ENCODE peak calls at places on chromosomes 7 and 10, in seven cellular contexts. One of them, this sample, is unnamed.

GRCh38 chr10:26031300-26031699 is 97.3 kb downstream of the MYO3A start:
- DNase-seq in neural progenitor cell: no peak
- DNase-seq in ascending aorta: no peak
- DNase-seq in neural crest cell: no peak
- DNase-seq in heart right ventricle: no peak
- DNase-seq in tibial artery: no peak
- DNase-seq in pancreas: no peak
- DNase-seq in this sample: no peak

GRCh38 chr7:48182736-48183369 is 11.6 kb downstream of the ABCA13 start:
- DNase-seq in pancreas: no peak
- DNase-seq in heart right ventricle: no peak
- DNase-seq in neural progenitor cell: no peak
- DNase-seq in neural crest cell: no peak
- DNase-seq in ascending aorta: no peak
- DNase-seq in tibial artery: no peak
- DNase-seq in this sample: no peak

GRCh38 chr10:50417906-50418697 is 166.8 kb upstream of the ASAH2 start:
- DNase-seq in heart right ventricle: peak
- DNase-seq in pancreas: peak
- DNase-seq in neural progenitor cell: peak
- DNase-seq in neural crest cell: peak
- DNase-seq in ascending aorta: peak
- DNase-seq in tibial artery: peak
- DNase-seq in this sample: no peak

GRCh38 chr7:155355745-155356144 is 58.1 kb downstream of the INSIG1 start:
- DNase-seq in heart right ventricle: no peak
- DNase-seq in neural progenitor cell: no peak
- DNase-seq in neural crest cell: no peak
- DNase-seq in pancreas: no peak
- DNase-seq in ascending aorta: no peak
- DNase-seq in tibial artery: peak
- DNase-seq in this sample: no peak

GRCh38 chr10:43396061-43396927 is 12.7 kb downstream of the HNRNPF start:
- DNase-seq in neural crest cell: peak
- DNase-seq in heart right ventricle: peak
- DNase-seq in neural progenitor cell: peak
- DNase-seq in pancreas: peak
- DNase-seq in tibial artery: peak
- DNase-seq in ascending aorta: peak
- DNase-seq in this sample: peak

GRCh38 chr10:125431149-125431548 is 251.8 kb downstream of the TEX36 start:
- DNase-seq in neural crest cell: no peak
- DNase-seq in tibial artery: no peak
- DNase-seq in pancreas: no peak
- DNase-seq in heart right ventricle: no peak
- DNase-seq in neural progenitor cell: no peak
- DNase-seq in ascending aorta: no peak
- DNase-seq in this sample: no peak

GRCh38 chr7:68684246-68684850 is 913.9 kb upstream of the AUTS2 start:
- DNase-seq in ascending aorta: no peak
- DNase-seq in pancreas: no peak
- DNase-seq in tibial artery: no peak
- DNase-seq in heart right ventricle: no peak
- DNase-seq in neural progenitor cell: peak
- DNase-seq in neural crest cell: peak
- DNase-seq in this sample: no peak

GRCh38 chr7:39271386-39271785 is 293.7 kb downstream of the POU6F2 start:
- DNase-seq in heart right ventricle: peak
- DNase-seq in ascending aorta: peak
- DNase-seq in tibial artery: peak
- DNase-seq in pancreas: peak
- DNase-seq in neural crest cell: no peak
- DNase-seq in neural progenitor cell: peak
- DNase-seq in this sample: no peak

GRCh38 chr7:128108641-128109423 is 77.6 kb upstream of the LRRC4 start:
- DNase-seq in ascending aorta: peak
- DNase-seq in tibial artery: peak
- DNase-seq in heart right ventricle: no peak
- DNase-seq in neural crest cell: no peak
- DNase-seq in neural progenitor cell: no peak
- DNase-seq in pancreas: no peak
- DNase-seq in this sample: no peak

GRCh38 chr10:6027929-6028328 is 34.2 kb downstream of the IL2RA start:
- DNase-seq in heart right ventricle: no peak
- DNase-seq in ascending aorta: no peak
- DNase-seq in neural progenitor cell: no peak
- DNase-seq in neural crest cell: no peak
- DNase-seq in pancreas: no peak
- DNase-seq in tibial artery: no peak
- DNase-seq in this sample: no peak

GRCh38 chr10:29998142-29998808 is 61.1 kb downstream of the JCAD start:
- DNase-seq in neural progenitor cell: peak
- DNase-seq in tibial artery: peak
- DNase-seq in pancreas: peak
- DNase-seq in heart right ventricle: peak
- DNase-seq in neural crest cell: peak
- DNase-seq in ascending aorta: peak
- DNase-seq in this sample: peak

GRCh38 chr10:3745582-3745981 is 39.4 kb downstream of the KLF6 start:
- DNase-seq in heart right ventricle: no peak
- DNase-seq in neural crest cell: no peak
- DNase-seq in pancreas: no peak
- DNase-seq in tibial artery: no peak
- DNase-seq in neural progenitor cell: peak
- DNase-seq in ascending aorta: peak
- DNase-seq in this sample: no peak

GRCh38 chr10:5165738-5166137 is 19.2 kb downstream of the AKR1C8 start:
- DNase-seq in neural crest cell: no peak
- DNase-seq in ascending aorta: no peak
- DNase-seq in pancreas: no peak
- DNase-seq in tibial artery: no peak
- DNase-seq in neural progenitor cell: peak
- DNase-seq in heart right ventricle: no peak
- DNase-seq in this sample: no peak

GRCh38 chr7:76512941-76513816 is 2.8 kb downstream of the UPK3B start:
- DNase-seq in pancreas: peak
- DNase-seq in heart right ventricle: no peak
- DNase-seq in tibial artery: peak
- DNase-seq in neural crest cell: peak
- DNase-seq in ascending aorta: no peak
- DNase-seq in neural progenitor cell: peak
- DNase-seq in this sample: no peak

GRCh38 chr10:77925795-77926565 is 575 bp downstream of the DLG5 start:
- DNase-seq in neural crest cell: peak
- DNase-seq in neural progenitor cell: peak
- DNase-seq in heart right ventricle: peak
- DNase-seq in pancreas: peak
- DNase-seq in tibial artery: peak
- DNase-seq in ascending aorta: peak
- DNase-seq in this sample: no peak

DNA sequence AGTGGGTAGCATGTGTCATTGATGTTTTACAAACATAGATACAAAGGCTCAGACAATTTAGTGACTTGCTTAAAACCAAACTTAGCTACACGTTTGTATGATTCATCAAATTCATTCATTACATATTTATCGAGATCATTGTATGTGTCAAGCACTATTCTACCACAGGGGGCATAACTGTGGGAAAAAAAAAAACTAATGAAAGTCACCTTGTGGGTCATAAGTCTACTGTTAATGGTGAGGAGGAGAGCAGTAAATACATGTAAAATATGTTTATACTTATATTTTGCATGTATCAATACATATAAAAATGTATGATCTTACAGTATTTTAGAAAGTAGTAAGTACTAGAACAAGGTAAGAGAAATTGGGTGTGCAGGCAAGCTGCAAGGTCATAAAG is 933.8 kb downstream of the IPMK start:
- DNase-seq in neural crest cell: no peak
- DNase-seq in pancreas: no peak
- DNase-seq in tibial artery: no peak
- DNase-seq in neural progenitor cell: no peak
- DNase-seq in ascending aorta: no peak
- DNase-seq in heart right ventricle: no peak
- DNase-seq in this sample: no peak
- TF ChIP-seq CTCF in neural crest cell: no peak
- TF ChIP-seq CTCF in pancreas: no peak
- TF ChIP-seq CTCF in tibial artery: no peak
- TF ChIP-seq CTCF in neural progenitor cell: no peak
- TF ChIP-seq CTCF in ascending aorta: no peak
- TF ChIP-seq CTCF in heart right ventricle: no peak
- TF ChIP-seq CTCF in this sample: no peak

DNA sequence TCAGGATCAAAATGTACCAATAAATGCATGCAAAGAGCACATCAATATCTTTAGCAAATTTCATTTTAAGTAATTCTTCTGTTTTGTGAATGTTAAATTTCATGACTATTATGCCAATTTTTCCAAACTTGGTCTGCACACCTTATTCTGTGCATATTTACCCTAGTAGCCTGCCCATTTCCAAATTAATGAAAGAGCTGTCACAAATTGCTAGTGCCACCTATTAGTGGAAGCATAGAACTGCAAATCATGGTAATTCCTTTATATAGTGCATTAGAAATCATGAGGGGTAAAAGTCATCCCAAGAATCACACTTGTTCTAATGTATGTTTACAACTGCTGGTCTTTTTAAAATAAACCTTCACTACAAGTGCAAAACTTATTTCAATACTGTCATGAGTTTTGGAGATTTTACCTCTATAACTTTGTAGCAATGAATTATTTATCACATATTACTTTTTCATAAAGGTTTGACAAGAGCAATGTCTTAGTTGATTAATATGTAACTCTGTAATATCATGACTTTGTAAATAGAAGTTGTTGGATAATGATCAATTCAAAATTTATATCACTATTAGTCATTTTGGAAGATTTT is 5.7 kb downstream of the SEMA3A start:
- DNase-seq in ascending aorta: no peak
- DNase-seq in heart right ventricle: no peak
- DNase-seq in tibial artery: no peak
- DNase-seq in pancreas: no peak
- DNase-seq in neural crest cell: no peak
- DNase-seq in neural progenitor cell: no peak
- DNase-seq in this sample: no peak
- TF ChIP-seq CTCF in ascending aorta: no peak
- TF ChIP-seq CTCF in heart right ventricle: peak
- TF ChIP-seq CTCF in tibial artery: no peak
- TF ChIP-seq CTCF in pancreas: no peak
- TF ChIP-seq CTCF in neural crest cell: peak
- TF ChIP-seq CTCF in neural progenitor cell: peak
- TF ChIP-seq CTCF in this sample: peak

GRCh38 chr7:108802639-108803038 is 233.0 kb downstream of the DNAJB9 start:
- DNase-seq in tibial artery: no peak
- DNase-seq in neural progenitor cell: no peak
- DNase-seq in neural crest cell: no peak
- DNase-seq in pancreas: no peak
- DNase-seq in ascending aorta: no peak
- DNase-seq in heart right ventricle: no peak
- DNase-seq in this sample: no peak

GRCh38 chr7:108808556-108808955 is 238.9 kb downstream of the DNAJB9 start:
- DNase-seq in pancreas: no peak
- DNase-seq in heart right ventricle: no peak
- DNase-seq in tibial artery: no peak
- DNase-seq in neural progenitor cell: no peak
- DNase-seq in ascending aorta: no peak
- DNase-seq in neural crest cell: no peak
- DNase-seq in this sample: no peak

GRCh38 chr7:108809356-108809755 is 239.7 kb downstream of the DNAJB9 start:
- DNase-seq in ascending aorta: no peak
- DNase-seq in neural crest cell: no peak
- DNase-seq in heart right ventricle: no peak
- DNase-seq in pancreas: no peak
- DNase-seq in neural progenitor cell: no peak
- DNase-seq in tibial artery: no peak
- DNase-seq in this sample: no peak

GRCh38 chr7:108805808-108806397 is 236.2 kb downstream of the DNAJB9 start:
- DNase-seq in ascending aorta: no peak
- DNase-seq in neural crest cell: no peak
- DNase-seq in pancreas: no peak
- DNase-seq in heart right ventricle: no peak
- DNase-seq in tibial artery: no peak
- DNase-seq in neural progenitor cell: peak
- DNase-seq in this sample: no peak
- TF ChIP-seq CTCF in ascending aorta: no peak
- TF ChIP-seq CTCF in neural crest cell: peak
- TF ChIP-seq CTCF in pancreas: no peak
- TF ChIP-seq CTCF in heart right ventricle: peak
- TF ChIP-seq CTCF in tibial artery: no peak
- TF ChIP-seq CTCF in neural progenitor cell: peak
- TF ChIP-seq CTCF in this sample: peak

GRCh38 chr10:122085423-122085911 is 96.5 kb downstream of the TACC2 start:
- DNase-seq in neural crest cell: no peak
- DNase-seq in heart right ventricle: no peak
- DNase-seq in tibial artery: no peak
- DNase-seq in neural progenitor cell: no peak
- DNase-seq in ascending aorta: peak
- DNase-seq in pancreas: no peak
- DNase-seq in this sample: no peak

GRCh38 chr10:122091722-122092121 is 102.8 kb downstream of the TACC2 start:
- DNase-seq in tibial artery: no peak
- DNase-seq in ascending aorta: no peak
- DNase-seq in neural progenitor cell: no peak
- DNase-seq in heart right ventricle: no peak
- DNase-seq in pancreas: no peak
- DNase-seq in neural crest cell: no peak
- DNase-seq in this sample: no peak

GRCh38 chr10:122087436-122087835 is 98.5 kb downstream of the TACC2 start:
- DNase-seq in heart right ventricle: no peak
- DNase-seq in tibial artery: no peak
- DNase-seq in pancreas: no peak
- DNase-seq in neural crest cell: no peak
- DNase-seq in neural progenitor cell: no peak
- DNase-seq in ascending aorta: peak
- DNase-seq in this sample: no peak

GRCh38 chr10:122086416-122087240 is 97.7 kb downstream of the TACC2 start:
- DNase-seq in tibial artery: no peak
- DNase-seq in ascending aorta: peak
- DNase-seq in heart right ventricle: no peak
- DNase-seq in neural progenitor cell: no peak
- DNase-seq in pancreas: no peak
- DNase-seq in neural crest cell: no peak
- DNase-seq in this sample: no peak

GRCh38 chr10:122089343-122090015 is 100.5 kb downstream of the TACC2 start:
- DNase-seq in pancreas: no peak
- DNase-seq in neural progenitor cell: no peak
- DNase-seq in neural crest cell: no peak
- DNase-seq in ascending aorta: peak
- DNase-seq in tibial artery: no peak
- DNase-seq in heart right ventricle: no peak
- DNase-seq in this sample: no peak
- TF ChIP-seq CTCF in pancreas: no peak
- TF ChIP-seq CTCF in neural progenitor cell: no peak
- TF ChIP-seq CTCF in neural crest cell: no peak
- TF ChIP-seq CTCF in ascending aorta: no peak
- TF ChIP-seq CTCF in tibial artery: no peak
- TF ChIP-seq CTCF in heart right ventricle: no peak
- TF ChIP-seq CTCF in this sample: no peak

GRCh38 chr7:45721949-45722598 is 147.9 kb downstream of the ADCY1 start:
- DNase-seq in neural progenitor cell: no peak
- DNase-seq in ascending aorta: no peak
- DNase-seq in neural crest cell: no peak
- DNase-seq in tibial artery: no peak
- DNase-seq in pancreas: no peak
- DNase-seq in heart right ventricle: no peak
- DNase-seq in this sample: no peak
- TF ChIP-seq CTCF in neural progenitor cell: peak
- TF ChIP-seq CTCF in ascending aorta: no peak
- TF ChIP-seq CTCF in neural crest cell: peak
- TF ChIP-seq CTCF in tibial artery: no peak
- TF ChIP-seq CTCF in pancreas: no peak
- TF ChIP-seq CTCF in heart right ventricle: no peak
- TF ChIP-seq CTCF in this sample: no peak

GRCh38 chr7:77696057-77696642 is at the start of gene RSBN1L:
- DNase-seq in neural crest cell: peak
- DNase-seq in tibial artery: peak
- DNase-seq in neural progenitor cell: peak
- DNase-seq in heart right ventricle: peak
- DNase-seq in ascending aorta: peak
- DNase-seq in pancreas: peak
- DNase-seq in this sample: peak
- TF ChIP-seq CTCF in neural crest cell: peak
- TF ChIP-seq CTCF in tibial artery: peak
- TF ChIP-seq CTCF in neural progenitor cell: peak
- TF ChIP-seq CTCF in heart right ventricle: peak
- TF ChIP-seq CTCF in ascending aorta: peak
- TF ChIP-seq CTCF in pancreas: peak
- TF ChIP-seq CTCF in this sample: peak

This sample was measured in D721Med.